ENCODE peak calls at places on chromosomes 3 and 15, in four cellular contexts. Q, R, G and N are unnamed samples.

GRCh38 chr15:51623386-51623938 is 891 bp upstream of the DMXL2 start:
- DNase-seq in Q (peak), R (peak), G (peak), N (no peak)

GRCh38 chr3:47108546-47108945 is 55.4 kb downstream of the SETD2 start:
- DNase-seq in Q (no peak), R (peak), G (peak), N (no peak)

GRCh38 chr3:53122933-53123305 is 7.3 kb downstream of the RFT1 start:
- DNase-seq in Q (no peak), R (no peak), G (no peak), N (no peak)

GRCh38 chr15:58467121-58467721 is 35.4 kb downstream of the LIPC start:
- DNase-seq in Q (no peak), R (no peak), G (no peak), N (no peak)

GRCh38 chr3:135907422-135908165 is 57.9 kb upstream of the PPP2R3A start:
- DNase-seq in Q (no peak), R (no peak), G (no peak), N (no peak)

GRCh38 chr3:1139071-1139470 is 46.2 kb downstream of the CNTN6 start:
- DNase-seq in Q (no peak), R (no peak), G (no peak), N (peak)

GRCh38 chr3:31968391-31968926 is 12.6 kb downstream of the OSBPL10 start:
- DNase-seq in Q (no peak), R (peak), G (peak), N (no peak)

GRCh38 chr3:23735575-23736326 is 70.0 kb upstream of the UBE2E1 start:
- DNase-seq in Q (peak), R (peak), G (peak), N (peak)

GRCh38 chr3:129556890-129557736 is 14.1 kb downstream of the H1-8 start:
- DNase-seq in Q (no peak), R (no peak), G (no peak), N (no peak)

GRCh38 chr3:13281657-13282527 is 138.2 kb downstream of the NUP210 start:
- DNase-seq in Q (peak), R (no peak), G (peak), N (no peak)

GRCh38 chr15:63938486-63939061 is 104.8 kb upstream of the HERC1 start:
- DNase-seq in Q (no peak), R (peak), G (peak), N (no peak)

GRCh38 chr15:96346409-96346808 is 15.9 kb downstream of the NR2F2 start:
- DNase-seq in Q (no peak), R (no peak), G (no peak), N (no peak)

GRCh38 chr15:96345560-96346389 is 15.3 kb downstream of the NR2F2 start:
- DNase-seq in Q (peak), R (peak), G (peak), N (no peak)

GRCh38 chr15:96349034-96349932 is 18.8 kb downstream of the NR2F2 start:
- DNase-seq in Q (no peak), R (peak), G (no peak), N (no peak)

GRCh38 chr15:96348112-96349027 is 17.9 kb downstream of the NR2F2 start:
- DNase-seq in Q (no peak), R (peak), G (no peak), N (no peak)

GRCh38 chr15:96347181-96348111 is 16.9 kb downstream of the NR2F2 start:
- DNase-seq in Q (no peak), R (peak), G (peak), N (no peak)
- H3K4me3 ChIP-seq in Q (no peak), R (peak), G (no peak), N (no peak)

DNA sequence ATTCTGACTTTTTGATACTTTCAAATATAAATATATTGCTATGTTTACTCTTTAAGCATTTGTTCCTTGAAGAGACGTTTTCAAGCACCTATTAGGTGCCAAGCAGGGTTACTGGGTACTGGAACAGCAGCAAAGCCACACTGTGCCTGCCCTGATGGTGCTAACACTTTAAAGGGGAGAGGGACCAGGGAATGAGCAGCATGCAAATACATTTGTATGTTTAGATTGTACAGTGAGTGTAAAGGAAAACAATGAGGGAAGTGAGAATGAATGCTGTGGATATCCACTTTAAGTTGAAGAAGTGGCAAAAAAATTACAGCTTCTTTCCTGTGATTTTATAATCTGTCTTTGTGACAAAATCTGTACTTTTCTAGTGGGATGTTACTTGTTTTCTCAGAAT is 400.2 kb upstream of the ATP11B start:
- DNase-seq in Q (no peak), R (no peak), G (no peak), N (no peak)
- H3K4me3 ChIP-seq in Q (no peak), R (no peak), G (no peak), N (no peak)

DNA sequence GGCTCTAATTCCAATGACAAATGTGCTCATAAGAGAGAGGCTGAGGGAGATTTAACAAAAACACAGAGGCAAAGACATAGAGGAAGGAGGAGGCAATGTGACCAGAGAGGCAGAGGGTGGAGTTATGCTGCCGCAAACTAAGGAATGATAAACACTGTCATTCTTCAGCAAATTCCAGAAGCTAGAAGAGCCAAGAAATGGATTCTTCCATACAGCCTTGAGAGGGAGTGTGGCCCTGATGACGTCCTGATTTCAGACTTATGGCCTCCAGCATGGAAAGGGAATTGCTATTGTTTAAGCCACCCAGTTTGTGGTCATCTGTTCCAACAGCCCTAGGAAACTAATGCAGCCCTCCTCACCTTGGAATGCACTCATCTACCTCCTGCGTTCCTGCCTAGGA is 30.5 kb downstream of the CD47 start:
- DNase-seq in Q (no peak), R (no peak), G (no peak), N (no peak)
- H3K4me3 ChIP-seq in Q (no peak), R (no peak), G (no peak), N (no peak)

GRCh38 chr3:56775931-56776461 is 25.8 kb downstream of the ARHGEF3 start:
- DNase-seq in Q (no peak), R (no peak), G (no peak), N (no peak)
- H3K4me3 ChIP-seq in Q (no peak), R (no peak), G (no peak), N (no peak)

DNA sequence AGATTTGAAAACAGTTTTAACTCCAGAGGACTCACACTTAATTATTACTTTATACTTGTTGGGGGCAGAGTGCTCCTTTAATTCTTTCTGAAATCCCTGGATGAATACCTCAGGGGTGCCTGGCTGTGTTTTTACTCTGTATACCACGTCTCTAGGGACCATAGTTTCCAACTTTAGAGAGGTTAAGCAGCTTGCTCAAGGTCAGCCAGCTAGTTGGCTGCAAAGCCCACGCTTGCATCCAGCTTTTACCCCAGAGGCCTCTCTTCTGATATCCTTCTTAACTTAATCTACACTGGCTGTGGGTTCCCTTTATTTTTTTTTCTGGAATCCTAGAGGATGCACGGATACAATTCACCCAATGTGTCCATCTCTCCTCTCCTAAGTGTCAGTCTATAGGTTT is 1.4 kb downstream of the PDZRN3 start:
- DNase-seq in Q (no peak), R (no peak), G (peak), N (no peak)
- H3K4me3 ChIP-seq in Q (no peak), R (peak), G (peak), N (peak)

DNA sequence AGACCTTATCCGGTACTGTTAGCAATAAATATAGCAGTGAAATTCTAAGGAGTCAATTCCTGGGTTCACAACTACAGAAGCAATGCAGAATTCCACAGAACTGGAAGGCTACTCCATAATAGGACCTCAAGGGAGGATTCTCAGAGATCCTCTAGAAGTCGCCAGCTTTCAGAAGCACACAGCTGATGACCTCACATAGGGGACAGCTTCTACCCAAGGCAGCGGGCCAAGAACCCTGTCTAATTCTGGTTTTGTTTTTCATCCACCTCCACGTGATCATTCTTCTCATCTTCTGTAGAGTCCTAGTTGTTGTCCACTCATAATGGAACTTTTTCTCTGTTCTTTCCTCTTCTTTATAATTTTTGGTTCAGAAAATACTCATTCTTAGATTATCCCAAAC is 99.4 kb downstream of the ERC2 start:
- DNase-seq in Q (no peak), R (no peak), G (no peak), N (no peak)
- H3K4me3 ChIP-seq in Q (no peak), R (no peak), G (no peak), N (no peak)